ENCODE peak calls at places on chromosomes 16 and 17, in ten cellular contexts. C is heart right ventricle; K is aorta; M is stimulated activated CD4-positive, alpha-beta T cell treated with anti-CD3 and anti-CD28 coated beads, Interleukin-12 subunit alpha, Interleukin-12 subunit beta, amount 100 ng/mL, for 4 hours; W is T-helper 1 cell; I is NCI-H446 treated with DMSO at 0.1 percent for 48 hours; Z is astrocyte of the spinal cord; G is hypothalamus; R is ELR; D is esophagus squamous epithelium. L is an unnamed sample.

GRCh38 chr16:19040400-19040799 is 27.0 kb upstream of the COQ7 start:
- DNase-seq in C (no peak), K (no peak), M (no peak), W (no peak), I (no peak), Z (no peak), G (no peak), R (no peak), D (no peak), L (no peak)

GRCh38 chr17:46046957-46047356 is 47.9 kb downstream of the STH start:
- DNase-seq in C (no peak), K (no peak), M (no peak), W (no peak), I (no peak), Z (no peak), G (no peak), R (peak), D (no peak), L (no peak)

GRCh38 chr17:12983986-12984932 is 33.6 kb downstream of the ELAC2 start:
- DNase-seq in C (peak), K (peak), M (no peak), W (no peak), I (peak), Z (peak), G (no peak), R (peak), D (no peak), L (no peak)

GRCh38 chr16:85716680-85717038 is 27.9 kb upstream of the GINS2 start:
- DNase-seq in C (no peak), K (no peak), M (no peak), W (no peak), I (no peak), Z (no peak), G (no peak), R (no peak), D (no peak), L (no peak)

GRCh38 chr17:64783556-64784352 is 121.6 kb upstream of the SMURF2 start:
- DNase-seq in C (no peak), K (peak), M (no peak), W (no peak), I (no peak), Z (no peak), G (no peak), R (no peak), D (no peak), L (no peak)

GRCh38 chr17:33892677-33893076 is 362.4 kb upstream of the CCL2 start:
- DNase-seq in C (no peak), K (no peak), M (no peak), W (no peak), I (no peak), Z (no peak), G (no peak), R (no peak), D (no peak), L (no peak)

GRCh38 chr16:9567674-9568073 is 476.2 kb downstream of the HAPSTR1 start:
- DNase-seq in C (no peak), K (no peak), M (no peak), W (no peak), I (no peak), Z (no peak), G (no peak), R (no peak), D (no peak), L (no peak)

GRCh38 chr17:17641621-17642409 is 39.4 kb upstream of the RAI1 start:
- DNase-seq in C (peak), K (peak), M (peak), W (peak), I (peak), Z (peak), G (peak), R (peak), D (no peak), L (peak)

GRCh38 chr17:298791-299450 is 53.7 kb downstream of the RPH3AL start:
- DNase-seq in C (peak), K (peak), M (no peak), W (no peak), I (no peak), Z (no peak), G (no peak), R (no peak), D (no peak), L (peak)

GRCh38 chr16:55249361-55249760 is 74.6 kb upstream of the IRX6 start:
- DNase-seq in C (no peak), K (no peak), M (no peak), W (no peak), I (no peak), Z (no peak), G (no peak), R (no peak), D (no peak), L (no peak)

GRCh38 chr17:65474658-65475057 is 86.8 kb downstream of the AXIN2 start:
- DNase-seq in C (no peak), K (no peak), M (no peak), W (no peak), I (no peak), Z (no peak), G (no peak), R (no peak), D (no peak), L (no peak)

GRCh38 chr17:42531455-42532354 is 4.3 kb upstream of the NAGLU start:
- DNase-seq in C (no peak), K (peak), M (peak), W (peak), I (no peak), Z (no peak), G (peak), R (peak), D (no peak), L (peak)

GRCh38 chr17:32124985-32125847 is 17.1 kb upstream of the RHOT1 start:
- DNase-seq in C (no peak), K (no peak), M (no peak), W (no peak), I (no peak), Z (no peak), G (no peak), R (no peak), D (no peak), L (peak)

GRCh38 chr17:80123791-80124190 is 22.4 kb downstream of the GAA start:
- DNase-seq in C (no peak), K (no peak), M (no peak), W (no peak), I (no peak), Z (peak), G (no peak), R (peak), D (no peak), L (peak)

GRCh38 chr17:45320931-45321461 is 4.2 kb upstream of the MAP3K14 start:
- DNase-seq in C (no peak), K (no peak), M (no peak), W (peak), I (no peak), Z (peak), G (no peak), R (peak), D (no peak), L (no peak)

GRCh38 chr16:90020838-90021382 is 1.7 kb upstream of the DBNDD1 start:
- DNase-seq in C (peak), K (no peak), M (no peak), W (no peak), I (no peak), Z (peak), G (no peak), R (peak), D (no peak), L (no peak)

GRCh38 chr17:49457564-49458535 is 37.2 kb upstream of the NGFR start:
- DNase-seq in C (no peak), K (no peak), M (no peak), W (no peak), I (no peak), Z (no peak), G (no peak), R (no peak), D (no peak), L (no peak)

GRCh38 chr16:67542464-67542863 is 13.8 kb downstream of the RIPOR1 start:
- DNase-seq in C (peak), K (no peak), M (peak), W (peak), I (no peak), Z (peak), G (no peak), R (peak), D (no peak), L (no peak)

GRCh38 chr17:83173997-83174858 is 94.8 kb downstream of the METRNL start:
- DNase-seq in C (no peak), K (peak), M (no peak), W (no peak), I (no peak), Z (no peak), G (no peak), R (no peak), D (no peak), L (peak)

GRCh38 chr16:83706394-83706793 is 101.4 kb upstream of the HSBP1 start:
- DNase-seq in C (no peak), K (no peak), M (no peak), W (no peak), I (no peak), Z (no peak), G (no peak), R (peak), D (no peak), L (no peak)

GRCh38 chr16:68607443-68607842 is 37.7 kb upstream of the CDH3 start:
- DNase-seq in C (no peak), K (no peak), M (no peak), W (no peak), I (no peak), Z (no peak), G (no peak), R (no peak), D (no peak), L (no peak)

GRCh38 chr17:21457051-21458026 is 81.2 kb downstream of the KCNJ12 start:
- DNase-seq in C (peak), K (peak), M (peak), W (peak), I (peak), Z (peak), G (peak), R (peak), D (peak), L (peak)

GRCh38 chr17:36755586-36755985 is 154.2 kb downstream of the MRM1 start:
- DNase-seq in C (no peak), K (no peak), M (peak), W (peak), I (no peak), Z (no peak), G (no peak), R (peak), D (no peak), L (no peak)

GRCh38 chr17:57481901-57482300 is 225.6 kb downstream of the MSI2 start:
- DNase-seq in C (no peak), K (no peak), M (no peak), W (no peak), I (no peak), Z (peak), G (no peak), R (peak), D (no peak), L (peak)

GRCh38 chr16:47143677-47144558 is at the start of gene NETO2:
- DNase-seq in C (peak), K (peak), M (peak), W (peak), I (no peak), Z (peak), G (peak), R (peak), D (no peak), L (peak)

GRCh38 chr17:77494664-77495435 is 354.1 kb downstream of the SEC14L1 start:
- DNase-seq in C (peak), K (peak), M (peak), W (peak), I (peak), Z (peak), G (peak), R (peak), D (no peak), L (peak)

GRCh38 chr16:11871193-11871592 is 19.9 kb upstream of the RSL1D1 start:
- DNase-seq in C (no peak), K (no peak), M (no peak), W (no peak), I (no peak), Z (no peak), G (no peak), R (peak), D (no peak), L (no peak)

GRCh38 chr16:2160915-2161551 is 5.5 kb downstream of the TRAF7 start:
- DNase-seq in C (peak), K (no peak), M (no peak), W (no peak), I (no peak), Z (no peak), G (no peak), R (no peak), D (no peak), L (no peak)

GRCh38 chr16:83143788-83144187 is 517.0 kb downstream of the CDH13 start:
- DNase-seq in C (no peak), K (no peak), M (no peak), W (no peak), I (no peak), Z (peak), G (no peak), R (no peak), D (no peak), L (peak)

GRCh38 chr17:79064026-79064425 is 10.6 kb upstream of the ENGASE start:
- DNase-seq in C (no peak), K (peak), M (no peak), W (no peak), I (no peak), Z (no peak), G (no peak), R (no peak), D (no peak), L (no peak)

GRCh38 chr17:37493249-37494027 is 3.7 kb downstream of the DUSP14 start:
- DNase-seq in C (no peak), K (no peak), M (no peak), W (no peak), I (no peak), Z (peak), G (no peak), R (peak), D (no peak), L (no peak)

GRCh38 chr17:10888858-10889257 is 51.0 kb upstream of the PIRT start:
- DNase-seq in C (no peak), K (no peak), M (no peak), W (no peak), I (no peak), Z (no peak), G (no peak), R (no peak), D (no peak), L (no peak)

GRCh38 chr16:21663889-21664647 is at the start of gene OTOA:
- DNase-seq in C (no peak), K (no peak), M (peak), W (no peak), I (no peak), Z (no peak), G (no peak), R (no peak), D (no peak), L (no peak)